ENCODE peak calls at places on chromosomes 12 and 14, in seven cellular contexts. X is breast epithelium; U is body of pancreas; I is CD8-positive, alpha-beta T cell; L is kidney; K is effector memory CD4-positive, alpha-beta T cell; C is mesenchymal stem cell. W is an unnamed sample. For H3K4me1, the result is how much of the 10 kb centered on the place peaks cover.

GRCh38 chr14:79186523-79186922 is 1016.4 kb downstream of the NRXN3 start:
- DNase-seq in X (no peak), L (no peak), K (no peak), C (peak), U (no peak), I (no peak), W (no peak)

GRCh38 chr12:49777800-49778748 is 36.7 kb downstream of the TMBIM6 start:
- DNase-seq in L (peak), I (peak), C (peak), X (no peak), K (peak), U (peak), W (peak)

GRCh38 chr14:104975481-104976197 is 2.5 kb downstream of the AHNAK2 start:
- DNase-seq in X (no peak), C (no peak), I (no peak), U (no peak), L (peak), K (no peak), W (no peak)

GRCh38 chr12:52257074-52257551 is 17.3 kb upstream of the KRT86 start:
- DNase-seq in K (no peak), I (no peak), L (peak), C (no peak), X (no peak), U (no peak), W (no peak)

GRCh38 chr12:105569886-105570285 is 239.4 kb downstream of the C12orf75 start:
- DNase-seq in X (no peak), L (no peak), I (no peak), K (no peak), C (no peak), U (no peak), W (no peak)

GRCh38 chr12:3988519-3989217 is 115.5 kb upstream of the PARP11 start:
- DNase-seq in C (no peak), I (no peak), K (no peak), U (no peak), X (no peak), L (no peak), W (no peak)

GRCh38 chr12:111997300-111997699 is 15.7 kb downstream of the TMEM116 start:
- DNase-seq in L (no peak), X (no peak), U (no peak), C (no peak), K (no peak), I (no peak), W (no peak)

GRCh38 chr12:58592817-58593216 is 327.5 kb downstream of the LRIG3 start:
- DNase-seq in L (no peak), U (peak), C (no peak), K (no peak), I (no peak), X (no peak), W (no peak)

GRCh38 chr12:43292699-43293098 is 259.3 kb downstream of the ADAMTS20 start:
- DNase-seq in I (no peak), U (no peak), C (peak), X (no peak), K (no peak), L (no peak), W (no peak)

GRCh38 chr12:67141405-67142018 is 127.6 kb upstream of the CAND1 start:
- DNase-seq in I (no peak), L (no peak), C (no peak), X (no peak), U (no peak), K (no peak), W (no peak)

GRCh38 chr12:116381744-116382455 is 104.4 kb upstream of the MED13L start:
- DNase-seq in U (no peak), I (no peak), K (no peak), C (peak), L (no peak), X (no peak), W (no peak)

GRCh38 chr12:20525064-20525610 is 156.8 kb downstream of the PDE3A start:
- DNase-seq in K (no peak), L (no peak), C (peak), U (no peak), I (no peak), X (no peak), W (no peak)

GRCh38 chr14:20477211-20477876 is 8.1 kb downstream of the PNP start:
- DNase-seq in X (no peak), I (peak), U (no peak), L (no peak), C (peak), K (peak), W (peak)

GRCh38 chr12:112900298-112901145 is 6.2 kb upstream of the OAS1 start:
- DNase-seq in L (no peak), C (peak), X (peak), K (no peak), I (peak), U (peak), W (peak)

GRCh38 chr12:46609281-46609623 is 216.5 kb downstream of the SLC38A4 start:
- DNase-seq in C (no peak), K (no peak), X (no peak), I (no peak), L (no peak), U (no peak), W (peak)

GRCh38 chr12:116186482-116187157 is 90.9 kb downstream of the MED13L start:
- DNase-seq in X (no peak), L (no peak), I (no peak), U (no peak), K (no peak), C (peak), W (no peak)

GRCh38 chr12:84128117-84128991 is 784.2 kb downstream of the SLC6A15 start:
- DNase-seq in C (no peak), L (peak), I (no peak), K (no peak), X (no peak), U (no peak), W (no peak)

GRCh38 chr12:40107098-40107802 is 1.4 kb upstream of the SLC2A13 start:
- DNase-seq in C (peak), X (peak), K (peak), U (peak), I (peak), L (peak), W (peak)

GRCh38 chr12:53290661-53291060 is 4.7 kb upstream of the PFDN5 start:
- DNase-seq in U (no peak), L (no peak), K (no peak), X (no peak), C (no peak), I (no peak), W (no peak)

GRCh38 chr12:47303207-47303606 is 223.4 kb upstream of the AMIGO2 start:
- DNase-seq in L (no peak), K (no peak), I (no peak), U (no peak), X (no peak), C (no peak), W (no peak)

GRCh38 chr12:120814903-120815429 is 89.2 kb downstream of the SPPL3 start:
- DNase-seq in K (no peak), C (no peak), I (no peak), X (no peak), U (no peak), L (no peak), W (no peak)

GRCh38 chr14:72024043-72024407 is 91.8 kb downstream of the RGS6 start:
- DNase-seq in I (peak), L (no peak), K (no peak), X (no peak), U (peak), C (no peak), W (no peak)

GRCh38 chr12:67276469-67276868 is 7.3 kb downstream of the CAND1 start:
- DNase-seq in K (no peak), L (no peak), X (no peak), I (no peak), C (peak), U (no peak), W (no peak)

GRCh38 chr12:113065126-113066007 is 8.8 kb downstream of the DTX1 start:
- DNase-seq in K (no peak), C (peak), I (no peak), L (no peak), X (no peak), U (no peak), W (no peak)

GRCh38 chr12:124758266-124759200 is 105.1 kb downstream of the SCARB1 start:
- DNase-seq in I (no peak), X (no peak), C (no peak), K (no peak), L (no peak), U (no peak), W (no peak)

GRCh38 chr14:69328765-69329164 is 68.8 kb downstream of the GALNT16 start:
- DNase-seq in C (no peak), K (no peak), L (no peak), U (no peak), X (no peak), I (no peak), W (no peak)

GRCh38 chr14:64682843-64683242 is 21.4 kb upstream of the PLEKHG3 start:
- DNase-seq in I (no peak), X (no peak), K (no peak), L (no peak), U (no peak), C (no peak), W (no peak)

GRCh38 chr14:71686677-71687076 is 245.6 kb upstream of the RGS6 start:
- DNase-seq in X (no peak), L (no peak), C (peak), U (peak), K (no peak), I (no peak), W (no peak)

GRCh38 chr12:91106283-91106682 is 5.0 kb downstream of the LUM start:
- DNase-seq in L (no peak), C (no peak), I (no peak), U (no peak), X (no peak), K (no peak), W (no peak)

GRCh38 chr12:57213763-57214397 is 2.7 kb upstream of the NXPH4 start:
- DNase-seq in X (no peak), L (no peak), K (no peak), I (no peak), C (no peak), U (no peak), W (no peak)

GRCh38 chr14:90499121-90499520 is 102.3 kb downstream of the CALM1 start:
- DNase-seq in I (no peak), C (no peak), K (no peak), U (no peak), L (no peak), X (no peak), W (no peak)

GRCh38 chr14:50099335-50099734 is 17.0 kb downstream of the VCPKMT start:
- DNase-seq in C (no peak), X (no peak), K (no peak), L (no peak), I (no peak), U (no peak), W (no peak)

GRCh38 chr12:13981296-13981962 is at the start of gene GRIN2B:
- DNase-seq in L (no peak), K (no peak), I (no peak), X (no peak), C (no peak), U (no peak), W (no peak)

GRCh38 chr14:24965934-24966593 is 83.9 kb downstream of the STXBP6 start:
- DNase-seq in U (peak), X (no peak), L (no peak), I (no peak), C (peak), K (no peak), W (no peak)

GRCh38 chr12:131087302-131087818 is 133.7 kb downstream of the ADGRD1 start:
- DNase-seq in C (no peak), I (no peak), U (no peak), K (no peak), X (no peak), L (peak), W (no peak)

GRCh38 chr14:30108975-30109700 is 181.5 kb upstream of the PRKD1 start:
- DNase-seq in L (no peak), C (peak), I (no peak), U (no peak), K (no peak), X (no peak), W (no peak)

GRCh38 chr12:52425466-52425865 is 8.7 kb downstream of the KRT75 start:
- DNase-seq in I (no peak), X (no peak), L (no peak), C (no peak), K (no peak), U (no peak), W (no peak)

GRCh38 chr14:78904094-78904493 is 733.9 kb downstream of the NRXN3 start:
- DNase-seq in K (no peak), L (no peak), C (no peak), X (no peak), I (no peak), U (no peak), W (no peak)

GRCh38 chr14:104103061-104104005 is 17.8 kb downstream of the ASPG start:
- DNase-seq in K (no peak), X (no peak), U (no peak), L (peak), I (no peak), C (no peak), W (no peak)

GRCh38 chr14:94649543-94650443 is 37.6 kb downstream of the SERPINA3 start:
- DNase-seq in X (peak), L (no peak), U (no peak), I (no peak), K (no peak), C (no peak), W (no peak)

DNA sequence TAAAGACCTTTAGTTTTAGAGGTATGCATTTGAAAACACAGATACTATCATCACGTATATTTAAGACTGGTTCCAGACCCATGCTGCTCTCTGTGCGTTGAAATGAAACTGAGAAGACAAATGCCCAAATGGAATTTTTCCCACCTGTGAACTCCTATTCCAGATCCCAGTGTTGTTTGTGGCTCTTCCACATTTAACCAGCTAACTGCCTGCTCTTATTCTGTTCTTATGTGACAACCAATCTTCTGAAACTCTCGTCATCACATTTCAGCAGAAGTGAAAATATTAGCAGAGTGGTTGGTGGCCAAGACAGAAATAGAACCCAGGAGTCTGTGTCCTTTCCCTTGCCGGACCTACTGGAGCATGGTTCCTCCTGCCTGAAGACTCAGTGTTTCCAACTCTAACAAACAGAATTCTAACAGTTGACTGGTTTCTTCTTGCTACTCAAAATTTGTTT is 460.2 kb downstream of the RAD51B start:
- DNase-seq in X (no peak), K (no peak), U (no peak), L (no peak), I (no peak), C (no peak), W (no peak)
- H3K4me1 ChIP-seq in X (under half), K (under half), U (under half), L (under half), I (half or more), C (under half), W (half or more)

GRCh38 chr12:96240656-96241055 is 46.5 kb downstream of the ELK3 start:
- DNase-seq in X (no peak), C (no peak), K (no peak), L (no peak), I (no peak), U (no peak), W (no peak)
- H3K27ac ChIP-seq in X (peak), C (no peak), K (peak), L (no peak), I (no peak), U (no peak), W (no peak)

GRCh38 chr12:69698054-69698453 is 1.0 kb downstream of the BEST3 start:
- DNase-seq in I (no peak), L (no peak), K (no peak), U (no peak), X (no peak), C (no peak), W (no peak)
- H3K4me3 ChIP-seq in I (no peak), L (no peak), K (no peak), U (no peak), X (no peak), C (no peak), W (no peak)

DNA sequence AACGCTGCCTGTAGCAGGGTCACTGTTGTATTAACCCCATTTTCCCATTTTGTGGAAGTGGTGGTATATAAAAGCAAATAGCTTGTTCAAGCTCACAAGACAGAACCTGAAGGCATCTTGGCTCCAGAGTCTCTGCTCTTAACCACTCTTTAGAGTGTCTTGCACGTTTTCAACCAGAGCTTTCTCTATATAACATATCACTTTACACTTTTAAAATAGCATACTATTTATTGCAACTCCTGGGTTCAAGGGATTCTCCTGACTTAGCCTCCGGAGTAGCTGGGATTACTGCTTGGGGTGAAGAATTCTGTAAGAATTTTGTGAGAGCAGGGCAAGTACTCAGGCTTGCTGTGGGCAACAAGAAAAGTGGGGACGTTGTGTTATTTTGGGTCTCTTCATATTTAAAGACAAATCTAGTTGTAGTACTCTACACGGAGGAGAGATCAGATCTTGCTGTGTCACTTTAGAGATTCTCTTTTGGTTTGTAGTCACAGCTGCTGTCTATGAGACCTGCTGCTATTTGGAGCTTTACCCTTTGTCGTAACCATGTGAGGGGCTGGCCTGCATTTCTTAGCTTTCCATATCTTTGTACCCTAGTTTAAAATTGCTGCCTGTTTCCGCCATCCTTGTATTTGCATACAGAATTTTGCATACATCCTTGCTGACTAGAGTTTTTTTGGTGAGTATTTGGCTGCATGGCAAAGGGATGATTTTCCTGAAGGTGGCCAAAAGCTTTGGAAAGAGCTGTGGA is 40.7 kb downstream of the WDR20 start:
- DNase-seq in U (no peak), L (no peak), X (no peak), C (no peak), I (no peak), K (no peak), W (no peak)
- H3K4me1 ChIP-seq in U (under half), L (under half), X (under half), C (under half), I (under half), K (under half), W (under half)

DNA sequence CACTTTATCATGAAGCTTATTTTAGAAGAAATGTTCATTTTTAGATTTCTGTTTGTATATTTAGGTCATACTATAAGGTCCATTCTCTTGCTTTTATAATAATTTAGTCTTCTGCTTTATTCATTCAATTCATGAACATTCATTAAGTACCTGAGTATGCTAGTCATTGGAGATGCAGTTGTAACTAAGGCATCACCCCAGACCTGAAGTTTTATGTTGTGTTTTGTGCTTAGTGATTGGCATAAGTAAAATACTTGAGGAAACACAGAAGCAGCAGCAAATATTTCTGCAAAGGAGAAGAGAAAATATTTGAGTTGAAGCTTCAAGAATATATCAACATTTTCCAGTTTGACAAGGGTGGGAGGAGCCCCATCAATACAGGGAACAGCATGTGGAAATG is 413.8 kb downstream of the RAD51B start:
- DNase-seq in U (no peak), I (no peak), L (no peak), X (no peak), K (no peak), C (no peak), W (no peak)
- H3K27ac ChIP-seq in U (peak), I (no peak), L (peak), X (peak), K (no peak), C (peak), W (no peak)

GRCh38 chr12:64810831-64811230 is 13.6 kb upstream of the TBC1D30 start:
- DNase-seq in X (no peak), U (no peak), C (no peak), I (no peak), L (no peak), K (no peak), W (no peak)
- H3K4me3 ChIP-seq in X (no peak), U (no peak), C (no peak), I (no peak), L (no peak), K (no peak), W (no peak)

DNA sequence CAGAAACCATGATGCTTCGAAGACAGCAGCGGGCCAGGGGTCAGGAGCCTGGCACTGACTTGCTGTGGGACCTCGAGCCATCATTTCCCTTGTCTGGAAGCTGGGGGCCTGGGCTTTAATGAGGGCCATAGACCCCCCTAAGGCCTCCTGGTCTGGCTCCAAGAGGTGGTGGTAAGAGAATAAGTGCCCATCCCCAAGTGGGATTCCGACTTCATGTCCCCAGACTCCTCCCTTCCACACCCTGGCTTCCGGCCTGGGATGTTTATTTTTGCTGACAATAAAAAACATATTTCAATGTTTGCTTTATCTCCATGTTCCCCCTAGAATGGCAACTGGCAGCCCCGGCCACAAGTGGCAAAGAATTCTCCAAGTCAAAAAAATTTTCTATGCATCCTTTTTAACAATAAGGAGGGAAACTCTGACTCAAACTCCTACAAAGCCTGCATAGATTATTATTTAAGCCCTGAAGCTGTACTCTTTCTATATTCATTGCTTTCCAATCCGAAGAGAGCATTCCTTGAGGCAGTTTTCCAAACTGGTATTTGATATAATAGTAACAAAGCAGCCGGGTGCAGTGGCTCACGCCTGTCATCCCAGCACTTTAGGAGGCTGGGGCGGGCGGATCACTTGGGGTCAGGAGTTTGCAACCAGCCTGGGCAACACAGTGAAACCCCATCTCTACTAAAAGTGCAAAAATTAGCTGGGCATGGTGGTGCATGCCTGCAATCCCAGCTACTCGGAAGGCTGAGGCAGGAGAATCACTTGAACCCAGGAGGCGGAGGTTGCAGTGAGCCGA is 84.0 kb downstream of the ITPK1 start:
- DNase-seq in I (no peak), X (no peak), U (no peak), C (no peak), L (no peak), K (no peak), W (no peak)
- H3K4me1 ChIP-seq in I (under half), X (under half), U (under half), C (under half), L (under half), K (under half), W (under half)

W was measured in CD8-positive, alpha-beta memory T cell.